ENCODE peak calls at places on chromosomes 6 and 20, in four cellular contexts. C is sciatic nerve, Z is dermis blood vessel endothelial cell, M is keratinocyte. S is an unnamed sample.

GRCh38 chr20:49187330-49188100 is 619 bp downstream of the STAU1 start:
- DNase-seq in C (peak; percentile 65), Z (peak; percentile 35), M (no peak), S (no peak)

GRCh38 chr20:11205769-11206362 is 532.1 kb upstream of the JAG1 start:
- DNase-seq in C (no peak), Z (no peak), M (no peak), S (no peak)

GRCh38 chr6:62229231-62229630 is 56.8 kb downstream of the KHDRBS2 start:
- DNase-seq in C (no peak), Z (no peak), M (no peak), S (no peak)

GRCh38 chr6:30707281-30707850 is 9.7 kb downstream of the MDC1 start:
- DNase-seq in C (no peak), Z (no peak), M (no peak), S (no peak)

GRCh38 chr20:47042464-47042863 is 147.8 kb downstream of the EYA2 start:
- DNase-seq in C (no peak), Z (no peak), M (no peak), S (no peak)

GRCh38 chr6:119890470-119890869 is 540.9 kb upstream of the MAN1A1 start:
- DNase-seq in C (no peak), Z (no peak), M (no peak), S (no peak)

GRCh38 chr20:5608448-5609161 is 141.6 kb upstream of the SHLD1 start:
- DNase-seq in C (no peak), Z (peak; percentile 29), M (no peak), S (no peak)

GRCh38 chr6:53717571-53717970 is 52.0 kb upstream of the KLHL31 start:
- DNase-seq in C (no peak), Z (no peak), M (no peak), S (no peak)

GRCh38 chr6:86581833-86582232 is 355.5 kb upstream of the HTR1E start:
- DNase-seq in C (no peak), Z (no peak), M (no peak), S (no peak)

GRCh38 chr6:140441256-140441655 is 1066.8 kb upstream of the CITED2 start:
- DNase-seq in C (peak; percentile 77), Z (peak; percentile 71), M (no peak), S (no peak)

GRCh38 chr20:34581341-34582189 is 23.0 kb downstream of the MAP1LC3A start:
- DNase-seq in C (peak; percentile 58), Z (peak; percentile 84), M (no peak), S (peak; percentile 42)

GRCh38 chr6:70277480-70277879 is 25.4 kb downstream of the COL9A1 start:
- DNase-seq in C (no peak), Z (no peak), M (no peak), S (no peak)

GRCh38 chr6:27176096-27176495 is 71.4 kb upstream of the PRSS16 start:
- DNase-seq in C (no peak), Z (no peak), M (no peak), S (no peak)

GRCh38 chr6:63403725-63404124 is 83.9 kb upstream of the LGSN start:
- DNase-seq in C (no peak), Z (no peak), M (no peak), S (no peak)

GRCh38 chr20:59403962-59404314 is 103.5 kb downstream of the EDN3 start:
- DNase-seq in C (no peak), Z (no peak), M (no peak), S (no peak)

GRCh38 chr6:70841115-70841514 is 115.7 kb downstream of the B3GAT2 start:
- DNase-seq in C (no peak), Z (no peak), M (no peak), S (no peak)

GRCh38 chr6:11354019-11354418 is 121.6 kb upstream of the NEDD9 start:
- DNase-seq in C (no peak), Z (peak; percentile 96), M (no peak), S (no peak)

GRCh38 chr20:25057234-25058050 is 497 bp downstream of the ACSS1 start:
- DNase-seq in C (peak; percentile 85), Z (peak; percentile 60), M (no peak), S (peak; percentile 70)

GRCh38 chr6:89605861-89606260 is 32.7 kb downstream of the LYRM2 start:
- DNase-seq in C (no peak), Z (no peak), M (no peak), S (no peak)

GRCh38 chr6:101400341-101400740 is 6.8 kb downstream of the GRIK2 start:
- DNase-seq in C (no peak), Z (no peak), M (no peak), S (no peak)

GRCh38 chr6:107105511-107106116 is 9.7 kb downstream of the BEND3 start:
- DNase-seq in C (no peak), Z (peak; percentile 55), M (no peak), S (no peak)

GRCh38 chr20:17518339-17519052 is 12.7 kb downstream of the BFSP1 start:
- DNase-seq in C (peak; percentile 74), Z (no peak), M (no peak), S (no peak)

GRCh38 chr6:151286192-151286591 is 46.4 kb downstream of the AKAP12 start:
- DNase-seq in C (no peak), Z (peak; percentile 68), M (no peak), S (no peak)

GRCh38 chr6:75418233-75418632 is 75.4 kb downstream of the FILIP1 start:
- DNase-seq in C (no peak), Z (peak; percentile 96), M (no peak), S (no peak)

GRCh38 chr6:157600807-157601206 is 219.8 kb downstream of the ZDHHC14 start:
- DNase-seq in C (no peak), Z (no peak), M (no peak), S (no peak)

S was measured in C1 segment of cervical spinal cord.